ENCODE peak calls at places on chromosomes 7 and 10, in four cellular contexts. D, Z, U and L are unnamed samples.

GRCh38 chr10:4545077-4545476 is 280.9 kb upstream of the AKR1E2 start:
- DNase-seq in D (no peak), Z (no peak), U (no peak), L (no peak)

GRCh38 chr10:78515037-78515872 is 481.6 kb downstream of the RPS24 start:
- DNase-seq in D (no peak), Z (no peak), U (no peak), L (peak; percentile 7)

GRCh38 chr10:119654540-119654939 is 3.4 kb downstream of the BAG3 start:
- DNase-seq in D (no peak), Z (peak; percentile 44), U (no peak), L (no peak)

GRCh38 chr7:132643302-132643701 is 67.0 kb upstream of the PLXNA4 start:
- DNase-seq in D (no peak), Z (no peak), U (no peak), L (no peak)

GRCh38 chr10:85604136-85604725 is 762.4 kb downstream of the GRID1 start:
- DNase-seq in D (no peak), Z (no peak), U (no peak), L (no peak)

GRCh38 chr10:26457088-26457487 is 18.9 kb downstream of the APBB1IP start:
- DNase-seq in D (no peak), Z (no peak), U (no peak), L (no peak)

GRCh38 chr7:106291247-106291646 is 6.5 kb upstream of the NAMPT start:
- DNase-seq in D (no peak), Z (no peak), U (no peak), L (no peak)

GRCh38 chr10:8584666-8585065 is 530.2 kb downstream of the GATA3 start:
- DNase-seq in D (no peak), Z (no peak), U (no peak), L (no peak)

GRCh38 chr10:43315535-43316245 is 48.8 kb upstream of the RASGEF1A start:
- DNase-seq in D (no peak), Z (no peak), U (no peak), L (no peak)

GRCh38 chr7:3493499-3493898 is 192.4 kb downstream of the SDK1 start:
- DNase-seq in D (no peak), Z (peak; percentile 3), U (no peak), L (no peak)

GRCh38 chr7:148014473-148014872 is 576.1 kb upstream of the C7orf33 start:
- DNase-seq in D (no peak), Z (no peak), U (no peak), L (no peak)

GRCh38 chr7:132117181-132117580 is 459.1 kb downstream of the PLXNA4 start:
- DNase-seq in D (no peak), Z (no peak), U (no peak), L (no peak)

GRCh38 chr10:63120554-63120953 is 12.6 kb upstream of the NRBF2 start:
- DNase-seq in D (peak; percentile 30), Z (no peak), U (no peak), L (peak; percentile 61)

GRCh38 chr10:128165536-128165935 is 39.3 kb upstream of the MKI67 start:
- DNase-seq in D (no peak), Z (no peak), U (no peak), L (no peak)

GRCh38 chr10:93576888-93577287 is 10.4 kb downstream of the FFAR4 start:
- DNase-seq in D (no peak), Z (no peak), U (no peak), L (no peak)

GRCh38 chr10:114506874-114507385 is 102.6 kb upstream of the AFAP1L2 start:
- DNase-seq in D (no peak), Z (no peak), U (no peak), L (no peak)

GRCh38 chr7:20647908-20648776 is 32.7 kb downstream of the ABCB5 start:
- DNase-seq in D (peak; percentile 27), Z (peak; percentile 47), U (no peak), L (no peak)

GRCh38 chr7:151456782-151457181 is 16.8 kb upstream of the CRYGN start:
- DNase-seq in D (no peak), Z (no peak), U (no peak), L (no peak)

GRCh38 chr10:76230866-76231257 is 799.4 kb downstream of the LRMDA start:
- DNase-seq in D (no peak), Z (no peak), U (no peak), L (no peak)

GRCh38 chr10:96448021-96448457 is 65.7 kb downstream of the TLL2 start:
- DNase-seq in D (no peak), Z (no peak), U (no peak), L (no peak)

GRCh38 chr10:32692174-32692573 is 246.2 kb downstream of the CCDC7 start:
- DNase-seq in D (no peak), Z (no peak), U (no peak), L (peak; percentile 31)

GRCh38 chr10:70931168-70931805 is 42.9 kb upstream of the PCBD1 start:
- DNase-seq in D (no peak), Z (no peak), U (no peak), L (no peak)